ENCODE peak calls at places on chromosomes 5 and 9, in nine cellular contexts. F is PC-3, I is mammary epithelial cell, V is GM23248, X is colonic mucosa, G is mesendoderm, M is PC-9, N is tibial artery, D is testis. C is an unnamed sample.

GRCh38 chr5:127486471-127486870 is 31.0 kb upstream of the PRRC1 start:
- DNase-seq in F (no peak), V (no peak), X (no peak), D (no peak), G (no peak), M (no peak), N (no peak), I (no peak), C (no peak)

GRCh38 chr9:112130997-112131396 is 44.1 kb downstream of the SUSD1 start:
- DNase-seq in X (no peak), V (no peak), F (no peak), D (no peak), M (no peak), N (no peak), I (no peak), G (no peak), C (no peak)

GRCh38 chr5:84274585-84275468 is 109.9 kb downstream of the EDIL3 start:
- DNase-seq in N (peak; percentile 28), M (peak; percentile 25), G (peak; percentile 48), X (peak; percentile 59), D (peak; percentile 51), V (peak; percentile 53), I (peak; percentile 14), F (peak; percentile 60), C (no peak)

GRCh38 chr5:118775790-118776499 is 212.4 kb downstream of the DTWD2 start:
- DNase-seq in F (no peak), N (no peak), I (no peak), D (no peak), V (no peak), M (no peak), G (no peak), X (no peak), C (no peak)

GRCh38 chr5:33662721-33663435 is 222.1 kb downstream of the TARS1 start:
- DNase-seq in X (no peak), N (no peak), G (no peak), I (no peak), F (no peak), M (no peak), D (no peak), V (peak; percentile 91), C (no peak)

GRCh38 chr9:83266618-83267543 is 203.9 kb upstream of the RASEF start:
- DNase-seq in D (peak; percentile 85), G (peak; percentile 42), M (no peak), I (no peak), F (peak; percentile 48), N (no peak), X (no peak), V (peak; percentile 57), C (no peak)

GRCh38 chr5:111755942-111756353 is 1.0 kb downstream of the NREP start:
- DNase-seq in X (no peak), V (peak; percentile 76), D (no peak), I (no peak), G (peak; percentile 33), N (no peak), F (peak; percentile 12), M (no peak), C (no peak)

GRCh38 chr5:128534729-128535128 is 3.3 kb downstream of the FBN2 start:
- DNase-seq in G (peak; percentile 69), N (no peak), M (peak; percentile 34), F (peak; percentile 65), X (peak; percentile 28), D (no peak), I (no peak), V (peak; percentile 23), C (no peak)

GRCh38 chr9:130894546-130894945 is 2.1 kb downstream of the QRFP start:
- DNase-seq in N (no peak), D (peak; percentile 76), M (no peak), I (no peak), X (no peak), F (no peak), V (no peak), G (no peak), C (no peak)

GRCh38 chr5:5473224-5473623 is 50.7 kb downstream of the ICE1 start:
- DNase-seq in F (peak; percentile 40), X (no peak), D (no peak), N (no peak), M (no peak), V (peak; percentile 75), I (peak; percentile 32), G (no peak), C (no peak)

GRCh38 chr9:78821126-78821822 is 524.3 kb downstream of the PSAT1 start:
- DNase-seq in X (no peak), D (peak; percentile 45), N (no peak), I (peak; percentile 29), G (peak; percentile 62), M (no peak), F (peak; percentile 65), V (peak; percentile 59), C (no peak)

GRCh38 chr5:133936611-133937015 is 31.8 kb downstream of the C5orf15 start:
- DNase-seq in N (no peak), I (no peak), X (no peak), D (no peak), V (no peak), M (no peak), F (no peak), G (no peak), C (no peak)

GRCh38 chr5:72110401-72111013 is 3.2 kb downstream of the MAP1B start:
- DNase-seq in M (no peak), X (no peak), G (peak; percentile 39), F (no peak), D (peak; percentile 53), N (peak; percentile 49), V (peak; percentile 58), I (no peak), C (no peak)

GRCh38 chr9:123357748-123358059 is 1.7 kb downstream of the CRB2 start:
- DNase-seq in X (no peak), F (no peak), G (no peak), N (no peak), M (no peak), I (no peak), V (no peak), D (no peak), C (no peak)

GRCh38 chr9:123356851-123357747 is 1.1 kb downstream of the CRB2 start:
- DNase-seq in N (no peak), F (no peak), G (peak; percentile 36), I (no peak), V (no peak), X (no peak), M (no peak), D (no peak), C (no peak)

GRCh38 chr9:123359546-123359945 is 3.5 kb downstream of the CRB2 start:
- DNase-seq in M (no peak), X (peak; percentile 48), F (no peak), G (no peak), V (no peak), D (no peak), N (no peak), I (no peak), C (no peak)

GRCh38 chr9:123359106-123359505 is 3.1 kb downstream of the CRB2 start:
- DNase-seq in D (no peak), M (no peak), X (no peak), V (no peak), I (no peak), F (no peak), N (no peak), G (no peak), C (no peak)

DNA sequence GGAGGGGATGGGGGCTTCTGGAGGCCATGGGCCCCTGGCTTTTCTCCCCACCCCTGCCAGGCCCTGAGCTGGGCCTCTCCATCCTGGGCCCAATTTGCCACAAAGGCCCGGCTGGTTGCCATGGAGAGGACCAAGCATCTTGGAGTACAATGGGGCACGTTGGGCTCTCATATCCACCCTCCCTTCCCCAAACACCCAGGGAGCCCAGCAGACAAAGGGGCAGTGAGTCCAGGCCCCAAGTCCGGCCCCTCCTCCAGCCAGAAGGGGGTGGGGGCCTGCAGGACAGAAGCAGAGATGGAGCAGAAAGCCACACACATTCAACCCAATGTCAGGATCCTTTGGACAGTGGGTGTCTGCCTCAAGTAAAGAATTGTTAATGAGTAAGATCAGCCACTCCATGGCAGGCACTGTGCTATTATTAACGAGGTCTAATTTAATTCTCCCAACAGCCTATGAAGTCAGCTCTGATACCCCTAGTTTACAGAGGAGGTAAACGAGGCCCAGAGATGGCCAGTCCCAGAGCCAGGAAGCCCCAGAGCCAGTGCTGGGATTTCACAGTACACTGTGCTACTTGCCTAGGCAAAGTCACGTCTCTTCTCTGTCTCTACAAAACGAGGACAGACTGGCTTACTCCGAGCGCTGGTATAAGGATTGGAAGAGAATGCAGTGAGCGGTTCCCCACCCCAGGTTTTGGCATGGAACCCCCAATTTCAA is 2.3 kb downstream of the CRB2 start:
- DNase-seq in X (no peak), D (no peak), N (no peak), V (no peak), M (no peak), G (peak; percentile 33), F (no peak), I (no peak), C (no peak)
- H3K4me1 ChIP-seq in X (peaks cover 10% of the 10 kb centered on the region), D (peaks cover 5% of the 10 kb centered on the region), N (no peaks in the 10 kb centered on the region), V (no peaks in the 10 kb centered on the region), M (no peaks in the 10 kb centered on the region), G (peaks cover 2% of the 10 kb centered on the region), F (no peaks in the 10 kb centered on the region), I (no peaks in the 10 kb centered on the region), C (peaks cover 33% of the 10 kb centered on the region)

DNA sequence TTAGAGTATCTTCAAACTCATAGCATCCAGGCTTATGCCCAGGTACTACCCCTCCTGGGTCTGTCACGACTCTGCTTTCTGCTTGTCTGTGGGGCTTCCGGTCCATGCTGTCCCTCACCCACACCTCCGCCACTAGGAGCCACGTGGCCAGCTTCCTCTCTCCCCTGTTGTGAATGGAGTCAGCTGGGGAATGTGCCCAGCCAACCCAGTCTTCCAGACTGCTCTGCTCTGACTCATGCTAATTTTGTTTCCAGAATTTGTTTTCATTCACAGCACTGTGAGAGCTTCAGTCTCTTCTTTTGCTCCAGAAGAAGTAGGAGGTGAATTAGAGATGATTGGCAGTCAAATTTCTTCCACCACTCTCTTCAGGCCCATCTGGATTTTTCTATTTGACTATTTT is 424.2 kb upstream of the KIF2A start:
- DNase-seq in M (no peak), I (peak; percentile 58), G (peak; percentile 53), N (no peak), X (no peak), D (no peak), F (no peak), V (peak; percentile 53), C (no peak)
- H3K4me1 ChIP-seq in M (no peaks in the 10 kb centered on the region), I (peaks cover 27% of the 10 kb centered on the region), G (no peaks in the 10 kb centered on the region), N (no peaks in the 10 kb centered on the region), X (no peaks in the 10 kb centered on the region), D (no peaks in the 10 kb centered on the region), F (no peaks in the 10 kb centered on the region), V (peaks cover 4% of the 10 kb centered on the region), C (no peaks in the 10 kb centered on the region)

GRCh38 chr5:172575416-172575815 is 65.6 kb upstream of the NEURL1B start:
- DNase-seq in M (no peak), G (no peak), F (no peak), I (no peak), X (no peak), D (no peak), N (no peak), V (no peak), C (no peak)
- H3K4me1 ChIP-seq in M (no peaks in the 10 kb centered on the region), G (no peaks in the 10 kb centered on the region), F (no peaks in the 10 kb centered on the region), I (no peaks in the 10 kb centered on the region), X (no peaks in the 10 kb centered on the region), D (peaks cover 7% of the 10 kb centered on the region), N (no peaks in the 10 kb centered on the region), V (no peaks in the 10 kb centered on the region), C (peaks cover 17% of the 10 kb centered on the region)

DNA sequence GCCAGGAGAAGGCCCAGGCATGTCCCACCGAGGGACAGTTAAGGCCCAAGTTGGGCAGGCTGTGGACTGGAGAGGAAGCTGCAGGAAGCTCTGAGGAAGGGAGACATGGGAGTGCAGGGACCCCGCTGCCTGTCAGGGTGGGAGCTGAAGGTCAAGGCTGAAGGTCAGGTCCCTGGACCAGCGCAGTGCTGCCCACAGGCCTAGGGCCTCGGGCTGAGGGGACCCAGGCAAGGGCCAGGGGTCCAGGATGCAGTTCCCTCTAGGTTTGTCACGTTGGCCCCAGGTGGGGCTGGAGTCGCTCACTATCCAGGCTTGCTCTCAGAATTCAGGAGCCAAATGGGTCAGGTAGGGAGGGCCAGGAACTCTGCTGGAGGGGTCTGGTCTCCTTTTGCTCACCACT is 76.7 kb upstream of the STXBP1 start:
- DNase-seq in X (no peak), M (no peak), N (no peak), I (no peak), D (no peak), F (no peak), G (no peak), V (no peak), C (no peak)
- H3K4me1 ChIP-seq in X (no peaks in the 10 kb centered on the region), M (peaks cover under 1% of the 10 kb centered on the region), N (peaks cover 8% of the 10 kb centered on the region), I (peaks cover 62% of the 10 kb centered on the region), D (peaks cover 37% of the 10 kb centered on the region), F (peaks cover 37% of the 10 kb centered on the region), G (no peaks in the 10 kb centered on the region), V (peaks cover 48% of the 10 kb centered on the region), C (peaks cover 60% of the 10 kb centered on the region)

C was measured in esophagus squamous epithelium.